ENCODE peak calls at places on chromosomes 7 and 10, in six cellular contexts. I, G, W, L, E and D are unnamed samples.
A peak's percentile ranks its signal among the peaks of the same experiment; 100 is the strongest.

GRCh38 chr10:84548869-84549268 is 220.5 kb downstream of the CCSER2 start:
- DNase-seq in W (peak; percentile 30), I (peak; percentile 7), E (no peak), L (no peak), G (no peak), D (no peak)

GRCh38 chr7:27031289-27032172 is 64.3 kb downstream of the HOXA1 start:
- DNase-seq in G (peak; percentile 46), I (peak; percentile 45), W (peak; percentile 80), L (no peak), E (no peak), D (peak; percentile 22)

GRCh38 chr7:34070486-34071323 is 165.4 kb downstream of the BMPER start:
- DNase-seq in E (no peak), I (peak; percentile 65), G (peak; percentile 75), L (no peak), W (no peak), D (no peak)

GRCh38 chr7:40714338-40715052 is 579.7 kb downstream of the SUGCT start:
- DNase-seq in G (no peak), L (no peak), W (no peak), E (no peak), I (no peak), D (no peak)

GRCh38 chr10:106559442-106559841 is 605.1 kb downstream of the SORCS1 start:
- DNase-seq in W (no peak), G (no peak), L (no peak), I (peak; percentile 42), E (no peak), D (no peak)

GRCh38 chr10:96758423-96758822 is 38.1 kb upstream of the PIK3AP1 start:
- DNase-seq in W (peak; percentile 66), L (no peak), E (no peak), G (no peak), I (no peak), D (no peak)

GRCh38 chr7:140723002-140723401 is 26.5 kb downstream of the NDUFB2 start:
- DNase-seq in I (no peak), E (peak; percentile 33), L (peak; percentile 16), W (no peak), G (no peak), D (no peak)

GRCh38 chr10:60800918-60801317 is 22.6 kb downstream of the CDK1 start:
- DNase-seq in I (no peak), W (no peak), L (no peak), E (no peak), G (no peak), D (no peak)

GRCh38 chr10:121416071-121416470 is 182.2 kb downstream of the FGFR2 start:
- DNase-seq in I (no peak), L (no peak), W (no peak), E (no peak), G (no peak), D (no peak)

GRCh38 chr7:4715385-4715770 is 33.3 kb downstream of the FOXK1 start:
- DNase-seq in I (peak; percentile 96), L (no peak), G (no peak), W (peak; percentile 99), E (no peak), D (no peak)

GRCh38 chr7:149071641-149072437 is 18.7 kb downstream of the ZNF786 start:
- DNase-seq in W (peak; percentile 94), I (no peak), E (peak; percentile 56), L (peak; percentile 44), G (no peak), D (peak; percentile 14)

GRCh38 chr7:23662124-23662982 is 17.6 kb upstream of the FAM221A start:
- DNase-seq in W (no peak), G (no peak), I (peak; percentile 16), L (no peak), E (no peak), D (no peak)

GRCh38 chr10:4812952-4813351 is 13.1 kb upstream of the AKR1E2 start:
- DNase-seq in G (peak; percentile 21), E (no peak), I (peak; percentile 73), L (no peak), W (no peak), D (no peak)

GRCh38 chr7:158847451-158847866 is 8.9 kb upstream of the DYNC2I1 start:
- DNase-seq in I (peak; percentile 49), E (peak; percentile 23), W (no peak), L (no peak), G (no peak), D (no peak)

GRCh38 chr7:117164578-117164977 is 158.3 kb downstream of the WNT2 start:
- DNase-seq in W (no peak), L (no peak), E (no peak), I (peak; percentile 61), G (no peak), D (no peak)

GRCh38 chr10:43120948-43121290 is 17.3 kb upstream of the CSGALNACT2 start:
- DNase-seq in I (no peak), L (peak; percentile 44), G (no peak), W (peak; percentile 97), E (peak; percentile 72), D (no peak)

GRCh38 chr7:139830779-139831498 is 1.9 kb downstream of the TBXAS1 start:
- DNase-seq in G (no peak), W (peak; percentile 36), I (no peak), L (no peak), E (no peak), D (no peak)

GRCh38 chr7:47875406-47875805 is 72.9 kb downstream of the PKD1L1 start:
- DNase-seq in G (no peak), E (no peak), L (no peak), I (no peak), W (no peak), D (no peak)

GRCh38 chr10:62424026-62424425 is 49.9 kb downstream of the ZNF365 start:
- DNase-seq in G (peak; percentile 25), E (no peak), I (no peak), W (peak; percentile 15), L (no peak), D (no peak)

GRCh38 chr7:47940482-47941001 is 7.7 kb downstream of the PKD1L1 start:
- DNase-seq in E (no peak), W (no peak), I (peak; percentile 51), L (no peak), G (no peak), D (peak; percentile 82)

GRCh38 chr10:62618576-62619408 is 185.7 kb upstream of the ADO start:
- DNase-seq in L (no peak), I (peak; percentile 81), W (peak; percentile 85), G (no peak), E (no peak), D (no peak)

GRCh38 chr7:121545418-121545817 is 149.3 kb upstream of the FAM3C start:
- DNase-seq in I (no peak), E (no peak), L (no peak), G (no peak), W (no peak), D (no peak)

GRCh38 chr10:80444646-80445319 is 9.3 kb upstream of the TSPAN14 start:
- DNase-seq in E (peak; percentile 69), L (peak; percentile 60), I (peak; percentile 85), G (peak; percentile 80), W (peak; percentile 82), D (peak; percentile 72)

GRCh38 chr7:5397657-5398237 is 25.9 kb downstream of the TNRC18 start:
- DNase-seq in L (no peak), G (peak; percentile 65), E (no peak), W (no peak), I (no peak), D (no peak)

GRCh38 chr7:100952641-100953040 is 3.3 kb downstream of the MUC3A start:
- DNase-seq in E (no peak), G (no peak), L (no peak), I (no peak), W (no peak), D (no peak)

GRCh38 chr7:50735327-50735726 is 47.4 kb downstream of the GRB10 start:
- DNase-seq in E (no peak), L (no peak), I (no peak), G (no peak), W (no peak), D (no peak)

GRCh38 chr7:140923358-140924006 is 1.2 kb downstream of the BRAF start:
- DNase-seq in I (peak; percentile 32), E (peak; percentile 22), W (peak; percentile 34), G (peak; percentile 57), L (no peak), D (peak; percentile 26)

GRCh38 chr10:132457328-132458070 is 60.5 kb downstream of the PWWP2B start:
- DNase-seq in L (no peak), W (peak; percentile 35), G (peak; percentile 73), E (no peak), I (no peak), D (no peak)

GRCh38 chr7:36763084-36763807 is 39.0 kb upstream of the AOAH start:
- DNase-seq in G (no peak), I (peak; percentile 21), E (no peak), L (no peak), W (no peak), D (no peak)

GRCh38 chr10:70772627-70773026 is 12.6 kb downstream of the TBATA start:
- DNase-seq in E (no peak), I (no peak), L (no peak), G (no peak), W (no peak), D (no peak)

GRCh38 chr7:116708861-116709260 is 36.9 kb downstream of the MET start:
- DNase-seq in E (no peak), G (no peak), W (no peak), I (no peak), L (no peak), D (no peak)

GRCh38 chr10:73940634-73941221 is 29.8 kb downstream of the PLAU start:
- DNase-seq in I (peak; percentile 75), G (peak; percentile 73), W (peak; percentile 84), L (peak; percentile 80), E (peak; percentile 90), D (peak; percentile 72)